ENCODE peak calls at places on chromosomes 16 and 17, in eight cellular contexts. Y, Z, U, M, A, N, X and J are unnamed samples.
A peak's percentile ranks its signal among the peaks of the same experiment; 100 is the strongest.

GRCh38 chr16:75919664-75920063 is 193.4 kb upstream of the CPHXL start:
- DNase-seq in Y (no peak), Z (no peak), U (no peak), M (no peak), A (peak; percentile 44), N (no peak), X (no peak), J (no peak)

GRCh38 chr16:67460168-67460567 is 20.8 kb downstream of the ATP6V0D1 start:
- DNase-seq in Y (no peak), Z (no peak), U (no peak), M (no peak), A (no peak), N (no peak), X (no peak), J (no peak)

GRCh38 chr17:45440161-45440859 is 7.6 kb upstream of the ARHGAP27 start:
- DNase-seq in Y (peak; percentile 32), Z (no peak), U (peak; percentile 34), M (no peak), A (peak; percentile 19), N (no peak), X (no peak), J (no peak)

GRCh38 chr17:63932008-63932561 is at the start of gene CD79B:
- DNase-seq in Y (peak; percentile 88), Z (peak; percentile 31), U (no peak), M (no peak), A (no peak), N (no peak), X (no peak), J (peak; percentile 28)

GRCh38 chr17:79749156-79749815 is 18.5 kb downstream of the ENPP7 start:
- DNase-seq in Y (no peak), Z (no peak), U (no peak), M (no peak), A (peak; percentile 80), N (no peak), X (no peak), J (no peak)

GRCh38 chr17:46894024-46894423 is 28.9 kb upstream of the GOSR2 start:
- DNase-seq in Y (no peak), Z (no peak), U (no peak), M (no peak), A (no peak), N (no peak), X (no peak), J (no peak)

GRCh38 chr17:56939869-56940484 is 20.9 kb downstream of the COIL start:
- DNase-seq in Y (peak; percentile 73), Z (no peak), U (no peak), M (peak; percentile 80), A (peak; percentile 64), N (no peak), X (no peak), J (no peak)

GRCh38 chr17:55314061-55314783 is 49.5 kb downstream of the HLF start:
- DNase-seq in Y (no peak), Z (no peak), U (no peak), M (no peak), A (no peak), N (no peak), X (no peak), J (no peak)

GRCh38 chr16:23423496-23424049 is 29.4 kb downstream of the COG7 start:
- DNase-seq in Y (no peak), Z (no peak), U (peak; percentile 97), M (peak; percentile 60), A (peak; percentile 98), N (no peak), X (peak; percentile 87), J (no peak)

GRCh38 chr17:76501018-76501826 is at the start of gene RHBDF2:
- DNase-seq in Y (peak; percentile 94), Z (peak; percentile 91), U (peak; percentile 93), M (peak; percentile 97), A (peak; percentile 62), N (peak; percentile 99), X (peak; percentile 94), J (peak; percentile 98)

GRCh38 chr16:11396241-11397048 is 51.2 kb downstream of the RMI2 start:
- DNase-seq in Y (peak; percentile 56), Z (peak; percentile 50), U (peak; percentile 84), M (peak; percentile 94), A (peak; percentile 63), N (peak; percentile 66), X (peak; percentile 84), J (peak; percentile 63)

GRCh38 chr16:8109510-8110369 is 480.6 kb downstream of the TMEM114 start:
- DNase-seq in Y (no peak), Z (no peak), U (no peak), M (no peak), A (no peak), N (no peak), X (no peak), J (no peak)

GRCh38 chr17:247767-248166 is 66.3 kb upstream of the DOC2B start:
- DNase-seq in Y (no peak), Z (no peak), U (peak; percentile 64), M (no peak), A (no peak), N (no peak), X (peak; percentile 21), J (no peak)

GRCh38 chr16:74291577-74292208 is 4.9 kb upstream of the PSMD7 start:
- DNase-seq in Y (no peak), Z (no peak), U (no peak), M (no peak), A (peak; percentile 60), N (no peak), X (no peak), J (no peak)

GRCh38 chr16:28317040-28317880 is 24.9 kb downstream of the SBK1 start:
- DNase-seq in Y (peak; percentile 60), Z (peak; percentile 77), U (no peak), M (peak; percentile 57), A (peak; percentile 35), N (peak; percentile 76), X (peak; percentile 41), J (peak; percentile 73)